ENCODE peak calls at places on chromosome 9, in ten cellular contexts. One of them, this sample, is unnamed.

GRCh38 chr9:86764230-86765039 is 182.9 kb downstream of the GAS1 start:
- DNase-seq in lung microvascular endothelial cell: no peak
- DNase-seq in T-cell: no peak
- DNase-seq in Caki2: no peak
- DNase-seq in hypothalamus: no peak
- DNase-seq in DMS79: no peak
- DNase-seq in left ventricle myocardium superior: no peak
- DNase-seq in DMS 273 treated with DMSO at 0.1 percent for 48 hours: no peak
- DNase-seq in BJ: no peak
- DNase-seq in pancreas: no peak
- DNase-seq in this sample: no peak

GRCh38 chr9:109504689-109505088 is 6.6 kb upstream of the PTPN3 start:
- DNase-seq in left ventricle myocardium superior: no peak
- DNase-seq in Caki2: no peak
- DNase-seq in DMS 273 treated with DMSO at 0.1 percent for 48 hours: no peak
- DNase-seq in pancreas: no peak
- DNase-seq in T-cell: no peak
- DNase-seq in hypothalamus: no peak
- DNase-seq in BJ: no peak
- DNase-seq in lung microvascular endothelial cell: no peak
- DNase-seq in DMS79: no peak
- DNase-seq in this sample: no peak

GRCh38 chr9:36407122-36407723 is 7.2 kb upstream of the RNF38 start:
- DNase-seq in hypothalamus: peak
- DNase-seq in BJ: no peak
- DNase-seq in DMS 273 treated with DMSO at 0.1 percent for 48 hours: peak
- DNase-seq in lung microvascular endothelial cell: peak
- DNase-seq in T-cell: peak
- DNase-seq in Caki2: peak
- DNase-seq in pancreas: no peak
- DNase-seq in left ventricle myocardium superior: peak
- DNase-seq in DMS79: peak
- DNase-seq in this sample: no peak

GRCh38 chr9:120934271-120934670 is 7.7 kb upstream of the TRAF1 start:
- DNase-seq in left ventricle myocardium superior: no peak
- DNase-seq in hypothalamus: no peak
- DNase-seq in lung microvascular endothelial cell: no peak
- DNase-seq in DMS79: no peak
- DNase-seq in DMS 273 treated with DMSO at 0.1 percent for 48 hours: no peak
- DNase-seq in BJ: no peak
- DNase-seq in Caki2: no peak
- DNase-seq in pancreas: no peak
- DNase-seq in T-cell: no peak
- DNase-seq in this sample: no peak

GRCh38 chr9:37976714-37977477 is 73.0 kb upstream of the SLC25A51 start:
- DNase-seq in pancreas: peak
- DNase-seq in Caki2: no peak
- DNase-seq in T-cell: no peak
- DNase-seq in hypothalamus: no peak
- DNase-seq in lung microvascular endothelial cell: peak
- DNase-seq in BJ: peak
- DNase-seq in DMS79: no peak
- DNase-seq in DMS 273 treated with DMSO at 0.1 percent for 48 hours: no peak
- DNase-seq in left ventricle myocardium superior: no peak
- DNase-seq in this sample: no peak

GRCh38 chr9:69433426-69433825 is 108.4 kb downstream of the ENTREP1 start:
- DNase-seq in pancreas: no peak
- DNase-seq in hypothalamus: no peak
- DNase-seq in DMS79: no peak
- DNase-seq in T-cell: no peak
- DNase-seq in Caki2: no peak
- DNase-seq in DMS 273 treated with DMSO at 0.1 percent for 48 hours: no peak
- DNase-seq in left ventricle myocardium superior: no peak
- DNase-seq in BJ: peak
- DNase-seq in lung microvascular endothelial cell: no peak
- DNase-seq in this sample: no peak

GRCh38 chr9:94005272-94005901 is 50.2 kb upstream of the BARX1 start:
- DNase-seq in T-cell: no peak
- DNase-seq in DMS79: no peak
- DNase-seq in pancreas: no peak
- DNase-seq in hypothalamus: no peak
- DNase-seq in BJ: no peak
- DNase-seq in left ventricle myocardium superior: no peak
- DNase-seq in lung microvascular endothelial cell: no peak
- DNase-seq in Caki2: no peak
- DNase-seq in DMS 273 treated with DMSO at 0.1 percent for 48 hours: no peak
- DNase-seq in this sample: no peak

GRCh38 chr9:36461341-36461740 is 61.3 kb upstream of the RNF38 start:
- DNase-seq in pancreas: no peak
- DNase-seq in DMS79: no peak
- DNase-seq in lung microvascular endothelial cell: no peak
- DNase-seq in Caki2: no peak
- DNase-seq in left ventricle myocardium superior: no peak
- DNase-seq in T-cell: no peak
- DNase-seq in DMS 273 treated with DMSO at 0.1 percent for 48 hours: no peak
- DNase-seq in hypothalamus: no peak
- DNase-seq in BJ: peak
- DNase-seq in this sample: no peak

GRCh38 chr9:87089963-87090362 is 142.7 kb upstream of the GAS1 start:
- DNase-seq in hypothalamus: no peak
- DNase-seq in pancreas: no peak
- DNase-seq in DMS79: no peak
- DNase-seq in DMS 273 treated with DMSO at 0.1 percent for 48 hours: no peak
- DNase-seq in BJ: no peak
- DNase-seq in T-cell: no peak
- DNase-seq in lung microvascular endothelial cell: no peak
- DNase-seq in left ventricle myocardium superior: no peak
- DNase-seq in Caki2: no peak
- DNase-seq in this sample: no peak

GRCh38 chr9:121021294-121021693 is 28.8 kb downstream of the C5 start:
- DNase-seq in lung microvascular endothelial cell: no peak
- DNase-seq in DMS79: no peak
- DNase-seq in pancreas: no peak
- DNase-seq in left ventricle myocardium superior: no peak
- DNase-seq in DMS 273 treated with DMSO at 0.1 percent for 48 hours: no peak
- DNase-seq in hypothalamus: no peak
- DNase-seq in Caki2: no peak
- DNase-seq in T-cell: no peak
- DNase-seq in BJ: no peak
- DNase-seq in this sample: no peak

GRCh38 chr9:33443504-33444154 is 3.8 kb downstream of the AQP3 start:
- DNase-seq in hypothalamus: no peak
- DNase-seq in left ventricle myocardium superior: no peak
- DNase-seq in T-cell: no peak
- DNase-seq in BJ: no peak
- DNase-seq in DMS 273 treated with DMSO at 0.1 percent for 48 hours: peak
- DNase-seq in Caki2: no peak
- DNase-seq in pancreas: no peak
- DNase-seq in DMS79: no peak
- DNase-seq in lung microvascular endothelial cell: no peak
- DNase-seq in this sample: no peak